ENCODE peak calls at places on chromosomes 11 and 22, in six cellular contexts. S is AG10803, G is coronary artery, P is PC-9, C is transverse colon, L is HCT116. R is an unnamed sample.

GRCh38 chr11:114307524-114308203 is 11.5 kb downstream of the NNMT start:
- DNase-seq in G (peak; percentile 91), C (no peak), S (peak; percentile 96), L (no peak), P (no peak), R (peak; percentile 94)

GRCh38 chr11:93099811-93100210 is 98.0 kb downstream of the SLC36A4 start:
- DNase-seq in S (peak; percentile 46), P (no peak), C (no peak), L (no peak), G (no peak), R (peak; percentile 7)

GRCh38 chr11:46505741-46506485 is 87.9 kb downstream of the AMBRA1 start:
- DNase-seq in P (no peak), C (no peak), S (no peak), L (no peak), G (no peak), R (no peak)

GRCh38 chr11:117180661-117181585 is 2.4 kb downstream of the SIDT2 start:
- DNase-seq in C (peak; percentile 87), G (peak; percentile 79), S (peak; percentile 78), P (no peak), L (peak; percentile 81), R (peak; percentile 40)

GRCh38 chr11:67364783-67365525 is 8.4 kb downstream of the CLCF1 start:
- DNase-seq in P (no peak), C (no peak), G (no peak), S (no peak), L (no peak), R (no peak)

GRCh38 chr22:36017661-36018091 is 10.9 kb downstream of the RBFOX2 start:
- DNase-seq in C (no peak), G (no peak), P (no peak), L (no peak), S (no peak), R (no peak)

GRCh38 chr22:46803031-46803880 is 40.8 kb downstream of the TBC1D22A start:
- DNase-seq in S (no peak), G (no peak), L (peak; percentile 32), P (peak; percentile 45), C (peak; percentile 58), R (no peak)

GRCh38 chr22:26174280-26174679 is 5.0 kb downstream of the SEZ6L start:
- DNase-seq in C (no peak), S (peak; percentile 3), L (no peak), G (no peak), P (no peak), R (no peak)

GRCh38 chr11:61817471-61818202 is 834 bp upstream of the FADS1 start:
- DNase-seq in S (no peak), C (no peak), G (no peak), L (no peak), P (no peak), R (no peak)

GRCh38 chr22:23675502-23676415 is 15.1 kb upstream of the RGL4 start:
- DNase-seq in C (peak; percentile 60), G (no peak), L (no peak), S (peak; percentile 27), P (no peak), R (no peak)

GRCh38 chr11:79259800-79260199 is 181.0 kb downstream of the TENM4 start:
- DNase-seq in S (no peak), P (no peak), L (no peak), G (no peak), C (no peak), R (no peak)
- TF ChIP-seq CTCF in S (peak; percentile 20), P (peak; percentile 20), L (no peak), G (no peak), C (no peak), R (no peak)

GRCh38 chr11:125408281-125408680 is 87.8 kb downstream of the FEZ1 start:
- DNase-seq in G (no peak), L (no peak), P (no peak), S (no peak), C (no peak), R (no peak)

GRCh38 chr11:125404811-125405481 is 91.1 kb downstream of the FEZ1 start:
- DNase-seq in S (peak; percentile 31), G (peak; percentile 84), P (peak; percentile 56), C (peak; percentile 63), L (peak; percentile 21), R (no peak)

GRCh38 chr11:125410091-125410490 is 86.0 kb downstream of the FEZ1 start:
- DNase-seq in S (no peak), G (no peak), C (no peak), P (no peak), L (no peak), R (no peak)

GRCh38 chr11:125404136-125404810 is 91.8 kb downstream of the FEZ1 start:
- DNase-seq in G (no peak), P (no peak), L (no peak), C (no peak), S (no peak), R (no peak)

GRCh38 chr11:125407046-125407445 is 89.0 kb downstream of the FEZ1 start:
- DNase-seq in P (no peak), G (no peak), L (no peak), C (no peak), S (no peak), R (no peak)
- H3K4me3 ChIP-seq in P (no peak overlapping the region), G (no peak overlapping the region), L (no peak overlapping the region), C (no peak overlapping the region), S (no peak overlapping the region), R (no peak overlapping the region)

GRCh38 chr11:2402890-2403645 is 2.5 kb downstream of the TSSC4 start:
- DNase-seq in L (no peak), G (no peak), P (no peak), S (no peak), C (no peak), R (no peak)

GRCh38 chr11:2402106-2402505 is 1.6 kb downstream of the TSSC4 start:
- DNase-seq in L (no peak), G (no peak), C (no peak), S (no peak), P (no peak), R (no peak)

GRCh38 chr11:2400069-2400760 is at the start of gene TSSC4:
- DNase-seq in L (peak; percentile 100), G (peak; percentile 100), S (peak; percentile 100), P (peak; percentile 96), C (peak; percentile 100), R (peak; percentile 99)

GRCh38 chr11:2400761-2401435 is 348 bp downstream of the TSSC4 start:
- DNase-seq in C (no peak), L (no peak), G (no peak), S (no peak), P (no peak), R (no peak)

DNA sequence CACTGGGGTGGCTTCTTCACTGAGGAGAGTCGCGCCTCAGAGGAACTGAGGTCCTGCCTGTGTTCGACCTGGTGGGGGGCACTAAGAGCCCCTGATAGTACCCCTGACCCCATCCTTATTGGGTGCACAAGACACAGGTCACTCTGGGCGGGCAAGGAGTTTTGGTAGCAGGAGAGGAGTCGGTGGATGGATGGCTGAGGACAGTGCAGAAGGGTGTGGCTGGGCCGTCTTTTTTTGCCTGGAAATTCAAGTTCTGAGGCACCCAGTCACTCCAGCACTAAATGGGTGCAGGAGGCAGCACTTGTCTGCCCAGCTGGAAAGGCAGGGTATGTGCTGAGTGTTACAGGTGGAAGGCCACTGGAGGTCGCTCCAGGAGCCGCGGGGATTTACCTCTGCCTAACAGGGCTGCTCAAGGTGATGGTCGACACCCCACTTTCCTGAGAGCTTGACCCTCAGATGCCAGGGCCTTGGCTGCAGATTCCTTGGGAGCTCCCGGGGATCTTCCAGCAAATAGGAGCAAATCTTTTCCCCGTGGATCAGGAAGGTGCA is 960 bp downstream of the TSSC4 start:
- DNase-seq in G (no peak), L (no peak), C (no peak), S (no peak), P (no peak), R (no peak)
- TF ChIP-seq CTCF in G (no peak), L (peak; percentile 49), C (no peak), S (no peak), P (peak; percentile 22), R (no peak)

GRCh38 chr11:133787379-133788103 is 57.8 kb downstream of the SPATA19 start:
- DNase-seq in C (peak; percentile 9), S (no peak), P (no peak), G (no peak), L (no peak), R (no peak)
- H3K4me3 ChIP-seq in C (peak overlapping the region; percentile 30), S (no peak overlapping the region), P (no peak overlapping the region), G (peak overlapping the region; percentile 49), L (no peak overlapping the region), R (no peak overlapping the region)

GRCh38 chr11:5228124-5228523 is 1.3 kb upstream of the HBB start:
- DNase-seq in L (no peak), C (no peak), S (no peak), G (no peak), P (no peak), R (no peak)
- TF ChIP-seq CTCF in L (no peak), C (no peak), S (no peak), G (no peak), P (no peak), R (no peak)

DNA sequence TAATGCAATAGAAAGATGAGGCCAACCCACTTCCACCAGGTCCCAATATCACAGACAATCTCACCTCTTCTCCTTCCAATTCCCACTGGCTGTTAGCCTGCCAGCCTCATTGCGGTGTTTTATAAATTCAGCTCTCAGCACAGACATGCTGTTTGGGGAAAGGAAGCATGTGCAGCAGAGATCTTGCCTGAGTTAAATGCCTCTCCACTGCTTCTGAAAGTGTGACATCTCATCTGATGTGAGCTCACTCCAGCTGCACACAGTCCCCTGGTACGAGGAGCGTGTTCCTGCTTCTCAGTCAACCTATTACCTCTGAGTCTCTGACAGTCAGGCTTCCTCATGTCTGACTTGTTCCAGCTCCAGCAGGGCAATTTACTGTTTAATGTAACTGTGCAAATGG is 122.7 kb upstream of the GUCY1A2 start:
- DNase-seq in P (no peak), S (no peak), L (no peak), G (no peak), C (no peak), R (no peak)
- H3K4me3 ChIP-seq in P (no peak overlapping the region), S (no peak overlapping the region), L (no peak overlapping the region), G (no peak overlapping the region), C (no peak overlapping the region), R (no peak overlapping the region)

GRCh38 chr11:75380245-75380644 is 19.1 kb upstream of the RPS3 start:
- DNase-seq in L (no peak), C (no peak), P (no peak), S (no peak), G (no peak), R (no peak)

GRCh38 chr11:75371930-75372876 is 20.7 kb upstream of the ARRB1 start:
- DNase-seq in L (no peak), C (peak; percentile 39), P (peak; percentile 32), S (no peak), G (no peak), R (no peak)

GRCh38 chr11:75374646-75375045 is 23.2 kb upstream of the ARRB1 start:
- DNase-seq in P (no peak), C (no peak), S (no peak), L (no peak), G (no peak), R (no peak)

GRCh38 chr11:75375626-75376025 is 23.7 kb upstream of the RPS3 start:
- DNase-seq in P (no peak), L (no peak), C (no peak), G (no peak), S (no peak), R (no peak)

DNA sequence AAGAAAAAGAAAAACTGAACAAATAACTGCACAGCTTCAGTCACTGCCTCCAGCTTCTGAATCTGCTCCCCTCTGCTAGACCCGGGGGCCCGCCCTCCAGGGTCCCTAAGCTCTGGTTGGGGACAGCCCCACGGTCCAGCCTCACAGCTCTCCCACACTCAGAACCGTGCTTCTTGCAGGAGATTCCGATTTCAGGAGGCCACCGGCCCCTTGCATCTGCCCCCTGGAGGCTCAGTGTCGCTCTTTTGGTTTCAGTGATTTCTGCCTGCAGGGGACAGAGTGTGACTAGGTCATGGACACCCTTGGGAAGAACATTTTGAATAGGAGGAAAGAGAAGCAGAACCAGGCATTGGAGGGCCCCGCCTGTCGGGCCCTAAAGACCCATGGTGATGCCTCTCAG is 23.1 kb upstream of the RPS3 start:
- DNase-seq in G (no peak), L (no peak), C (no peak), S (no peak), P (no peak), R (no peak)
- TF ChIP-seq CTCF in G (no peak), L (peak; percentile 43), C (no peak), S (no peak), P (no peak), R (peak; percentile 14)